ENCODE peak calls at places on chromosomes 12 and 14, in eight cellular contexts. K is AG04450, X is sigmoid colon, N is lower lobe of right lung, Z is K562, G is esophagus squamous epithelium, Y is OCI-LY7, W is GM06990. I is an unnamed sample.

GRCh38 chr12:96140110-96140509 is 54.1 kb upstream of the ELK3 start:
- DNase-seq in X (no peak), G (no peak), W (no peak), N (no peak), K (no peak), Y (no peak), Z (no peak), I (peak)

GRCh38 chr14:105890474-105891220 is 364.3 kb downstream of the TMEM121 start:
- DNase-seq in N (peak), X (peak), G (no peak), K (no peak), Z (no peak), W (no peak), Y (no peak), I (no peak)

GRCh38 chr14:68663385-68664076 is 129.3 kb downstream of the ZFP36L1 start:
- DNase-seq in G (no peak), Y (no peak), N (no peak), W (peak), X (peak), K (no peak), Z (no peak), I (no peak)

GRCh38 chr12:92899388-92900001 is 29.6 kb downstream of the EEA1 start:
- DNase-seq in X (peak), K (peak), N (no peak), G (no peak), Z (no peak), Y (no peak), W (no peak), I (peak)

GRCh38 chr12:51307655-51308593 is 16.1 kb downstream of the BIN2 start:
- DNase-seq in N (no peak), Y (no peak), K (peak), W (no peak), X (no peak), G (no peak), Z (peak), I (peak)

GRCh38 chr12:14239350-14239934 is 126.0 kb upstream of the ATF7IP start:
- DNase-seq in W (peak), K (no peak), Z (no peak), N (no peak), Y (peak), G (no peak), X (no peak), I (no peak)

GRCh38 chr14:73747386-73748211 is 33.4 kb upstream of the PNMA1 start:
- DNase-seq in G (no peak), X (no peak), K (no peak), Z (no peak), N (no peak), W (no peak), Y (no peak), I (no peak)

GRCh38 chr12:47192046-47192445 is 112.3 kb upstream of the AMIGO2 start:
- DNase-seq in W (no peak), N (no peak), Z (no peak), X (no peak), K (no peak), Y (no peak), G (no peak), I (no peak)

GRCh38 chr14:102930138-102930752 is 7.8 kb downstream of the AMN start:
- DNase-seq in X (no peak), G (no peak), W (no peak), Z (no peak), K (no peak), Y (no peak), N (peak), I (no peak)

GRCh38 chr14:102185360-102185759 is 45.7 kb downstream of the WDR20 start:
- DNase-seq in W (no peak), K (no peak), G (no peak), Y (no peak), Z (no peak), N (no peak), X (peak), I (peak)

GRCh38 chr12:40907115-40907521 is 214.9 kb downstream of the CNTN1 start:
- DNase-seq in G (no peak), X (no peak), K (no peak), Z (no peak), W (peak), Y (no peak), N (no peak), I (peak)

GRCh38 chr12:33439587-33440011 is at the start of gene SYT10:
- DNase-seq in W (peak), N (no peak), Z (peak), K (no peak), X (no peak), G (no peak), Y (no peak), I (peak)

GRCh38 chr14:30657606-30658163 is 35.6 kb downstream of the SCFD1 start:
- DNase-seq in Y (peak), X (no peak), N (no peak), Z (no peak), W (no peak), G (no peak), K (no peak), I (peak)

GRCh38 chr12:11607313-11608081 is 42.0 kb upstream of the ETV6 start:
- DNase-seq in K (peak), W (no peak), X (no peak), Z (no peak), N (no peak), Y (no peak), G (no peak), I (no peak)

GRCh38 chr12:90174198-90174510 is 465.5 kb upstream of the ATP2B1 start:
- DNase-seq in X (no peak), K (no peak), N (no peak), Z (no peak), G (no peak), W (no peak), Y (no peak), I (peak)

GRCh38 chr12:114504311-114504710 is 98.4 kb upstream of the TBX5 start:
- DNase-seq in Z (no peak), N (no peak), K (no peak), W (no peak), G (no peak), Y (no peak), X (no peak), I (no peak)

GRCh38 chr14:96881713-96882112 is 84.5 kb downstream of the VRK1 start:
- DNase-seq in K (no peak), W (no peak), Y (no peak), G (no peak), N (no peak), Z (no peak), X (no peak), I (no peak)

GRCh38 chr12:57586128-57586527 is 4.9 kb upstream of the PIP4K2C start:
- DNase-seq in Y (no peak), W (no peak), X (no peak), N (no peak), G (no peak), K (no peak), Z (no peak), I (no peak)

GRCh38 chr14:105452963-105453362 is 21.7 kb upstream of the CRIP2 start:
- DNase-seq in N (peak), W (no peak), K (no peak), G (no peak), Y (no peak), Z (no peak), X (no peak), I (no peak)

GRCh38 chr12:115776399-115776798 is 501.1 kb downstream of the MED13L start:
- DNase-seq in Y (no peak), X (no peak), W (no peak), K (no peak), G (no peak), Z (no peak), N (no peak), I (no peak)

GRCh38 chr12:86312258-86312657 is 56.1 kb upstream of the MGAT4C start:
- DNase-seq in Z (no peak), K (no peak), G (no peak), X (no peak), W (no peak), Y (no peak), N (no peak), I (no peak)

GRCh38 chr12:17301544-17301943 is 695.6 kb upstream of the LMO3 start:
- DNase-seq in K (no peak), W (no peak), G (no peak), Z (no peak), X (no peak), N (no peak), Y (no peak), I (no peak)

GRCh38 chr14:74670726-74671125 is 42.2 kb downstream of the AREL1 start:
- DNase-seq in G (no peak), Z (no peak), X (no peak), K (no peak), N (no peak), W (no peak), Y (no peak), I (no peak)

GRCh38 chr14:77475432-77476115 is 17.7 kb downstream of the AHSA1 start:
- DNase-seq in G (no peak), K (no peak), X (no peak), Y (no peak), Z (no peak), W (no peak), N (no peak), I (no peak)

GRCh38 chr12:110537605-110538409 is 35.7 kb downstream of the RAD9B start:
- DNase-seq in Y (no peak), N (peak), W (no peak), Z (no peak), X (no peak), K (no peak), G (no peak), I (peak)

GRCh38 chr12:93361159-93361919 is 16.4 kb upstream of the NUDT4 start:
- DNase-seq in G (no peak), Z (no peak), W (no peak), N (no peak), K (no peak), Y (no peak), X (no peak), I (no peak)

GRCh38 chr12:105449406-105449805 is 118.9 kb downstream of the C12orf75 start:
- DNase-seq in N (no peak), Z (no peak), W (no peak), G (no peak), Y (no peak), K (no peak), X (no peak), I (no peak)

GRCh38 chr12:8034802-8035201 is 2.3 kb downstream of the FOXJ2 start:
- DNase-seq in Z (peak), W (no peak), Y (no peak), G (no peak), N (no peak), K (no peak), X (no peak), I (peak)

GRCh38 chr14:105473033-105473676 is 1.5 kb upstream of the CRIP2 start:
- DNase-seq in W (no peak), K (no peak), X (no peak), Y (no peak), Z (no peak), N (no peak), G (no peak), I (no peak)

GRCh38 chr12:67802723-67803122 is 154.2 kb downstream of the DYRK2 start:
- DNase-seq in N (no peak), K (no peak), X (no peak), G (no peak), Z (no peak), W (no peak), Y (no peak), I (no peak)

GRCh38 chr14:24337144-24337823 is 2.4 kb upstream of the ADCY4 start:
- DNase-seq in G (no peak), N (no peak), K (no peak), Z (no peak), X (no peak), Y (no peak), W (no peak), I (no peak)

GRCh38 chr14:24338843-24339242 is 948 bp downstream of the RIPK3 start:
- DNase-seq in K (no peak), X (no peak), Y (no peak), W (no peak), Z (no peak), G (no peak), N (no peak), I (no peak)

GRCh38 chr14:24337824-24338175 is 2.0 kb downstream of the RIPK3 start:
- DNase-seq in K (no peak), X (no peak), N (no peak), W (no peak), Y (no peak), Z (no peak), G (no peak), I (no peak)

GRCh38 chr14:24334431-24335271 is at the start of gene ADCY4:
- DNase-seq in W (no peak), X (no peak), N (peak), Z (no peak), G (no peak), K (no peak), Y (no peak), I (no peak)

GRCh38 chr14:24335461-24336146 is 733 bp upstream of the ADCY4 start:
- DNase-seq in Z (no peak), N (no peak), W (no peak), X (no peak), K (no peak), Y (no peak), G (no peak), I (no peak)
- H3K4me3 ChIP-seq in Z (no peak), N (peak), W (no peak), X (peak), K (no peak), Y (no peak), G (peak), I (no peak)

GRCh38 chr14:94906577-94906976 is 136.7 kb upstream of the GSC start:
- DNase-seq in G (no peak), Y (no peak), K (no peak), Z (no peak), X (peak), N (no peak), W (no peak), I (no peak)

GRCh38 chr14:94907626-94908261 is 137.8 kb upstream of the GSC start:
- DNase-seq in Z (no peak), Y (no peak), G (no peak), K (no peak), N (no peak), W (no peak), X (peak), I (no peak)

GRCh38 chr14:94904636-94905035 is 134.7 kb upstream of the GSC start:
- DNase-seq in Y (no peak), N (no peak), K (no peak), W (no peak), G (no peak), Z (no peak), X (no peak), I (no peak)

GRCh38 chr14:94903338-94903737 is 133.4 kb upstream of the GSC start:
- DNase-seq in Z (no peak), K (no peak), X (peak), N (no peak), Y (no peak), W (no peak), G (no peak), I (no peak)

GRCh38 chr14:94906991-94907587 is 137.2 kb upstream of the GSC start:
- DNase-seq in G (no peak), N (no peak), K (no peak), W (no peak), Y (no peak), Z (no peak), X (peak), I (no peak)
- TF ChIP-seq CTCF in G (no peak), N (no peak), K (no peak), W (no peak), Y (no peak), Z (no peak), X (no peak), I (no peak)

DNA sequence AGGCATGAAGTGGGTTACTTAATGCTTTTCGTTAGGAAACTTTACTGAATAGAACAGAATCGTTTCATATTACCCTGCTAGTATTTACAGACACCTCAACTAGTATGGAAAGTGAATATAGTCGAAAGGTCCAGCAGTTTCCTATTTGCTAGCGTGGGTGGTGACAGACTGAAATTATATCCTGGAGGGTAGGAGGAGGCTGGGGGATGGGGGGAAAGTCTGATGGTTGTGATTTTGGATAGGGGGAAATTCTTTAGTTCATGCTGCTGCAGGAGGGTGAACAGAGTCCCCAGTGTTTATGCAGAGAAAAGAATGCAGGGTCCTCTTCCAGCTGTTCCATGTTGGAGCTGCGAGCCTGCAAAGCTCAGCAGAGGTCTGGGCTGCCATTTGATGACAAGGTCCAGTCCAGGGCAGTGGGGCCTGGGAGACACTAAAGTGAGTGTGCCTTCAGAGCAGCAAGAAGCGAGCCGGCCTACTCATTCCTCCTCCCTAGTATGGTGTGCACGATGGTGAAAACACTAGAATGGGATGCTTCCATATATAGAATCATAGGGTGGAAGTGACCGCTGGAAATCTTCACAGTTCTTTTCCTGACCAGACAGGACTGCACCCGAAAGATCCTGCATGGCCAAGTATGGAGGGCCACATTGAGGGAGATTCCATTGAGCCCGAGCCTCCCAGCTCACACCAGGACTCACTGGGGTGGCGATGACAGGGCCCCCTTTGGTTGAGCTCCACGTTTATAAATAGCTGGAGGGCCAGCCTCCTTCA is 2.1 kb downstream of the SAMD4A start:
- DNase-seq in X (peak), K (no peak), Y (no peak), G (no peak), N (no peak), Z (peak), W (no peak), I (peak)
- H3K4me3 ChIP-seq in X (peak), K (peak), Y (no peak), G (peak), N (peak), Z (peak), W (no peak), I (no peak)

GRCh38 chr12:76697849-76698248 is 66.1 kb upstream of the ZDHHC17 start:
- DNase-seq in G (no peak), K (no peak), N (no peak), Y (no peak), Z (no peak), W (no peak), X (no peak), I (no peak)

GRCh38 chr12:76694369-76694768 is 69.5 kb upstream of the ZDHHC17 start:
- DNase-seq in G (no peak), W (no peak), Z (no peak), K (no peak), X (no peak), Y (no peak), N (no peak), I (no peak)

GRCh38 chr12:76698316-76698715 is 65.6 kb upstream of the ZDHHC17 start:
- DNase-seq in N (no peak), Y (no peak), Z (no peak), X (no peak), G (no peak), K (no peak), W (no peak), I (peak)

GRCh38 chr12:76698966-76699365 is 64.9 kb upstream of the ZDHHC17 start:
- DNase-seq in G (no peak), X (no peak), N (no peak), W (no peak), Y (no peak), K (no peak), Z (no peak), I (no peak)

DNA sequence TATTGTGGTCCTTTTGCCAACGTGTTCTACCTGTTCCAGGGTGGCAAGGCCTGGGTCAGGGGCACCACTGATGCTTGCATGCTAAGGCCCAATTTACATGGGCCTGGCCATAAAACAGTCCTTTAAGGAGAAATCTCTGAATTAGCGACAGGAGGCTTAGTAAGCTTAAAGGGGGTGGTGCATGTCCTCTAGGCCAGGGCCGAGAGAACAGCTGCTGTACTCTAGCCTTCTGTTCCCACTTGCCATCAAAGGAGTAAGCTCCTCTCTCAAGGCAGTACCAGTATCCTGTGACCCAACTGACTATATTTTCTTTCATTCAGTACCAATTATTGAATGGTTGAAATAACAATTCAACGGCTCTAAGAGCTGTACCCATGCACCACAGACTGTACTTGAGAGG is 67.7 kb upstream of the ZDHHC17 start:
- DNase-seq in Z (no peak), K (no peak), N (no peak), X (no peak), Y (no peak), W (no peak), G (no peak), I (no peak)
- TF ChIP-seq CTCF in Z (no peak), K (no peak), N (no peak), X (no peak), Y (no peak), W (no peak), G (no peak), I (no peak)

GRCh38 chr12:48995061-48995879 is 3.9 kb downstream of the DDN start:
- DNase-seq in N (peak), X (peak), Z (peak), K (peak), G (no peak), Y (peak), W (peak), I (peak)
- H3K4me3 ChIP-seq in N (peak), X (peak), Z (no peak), K (peak), G (peak), Y (peak), W (no peak), I (peak)